ENCODE peak calls at places on chromosomes 6 and 20, in five cellular contexts. A is T-helper 2 cell, M is Peyer's patch, Q is adipocyte, S is RCC 7860. R is an unnamed sample.
A peak's percentile ranks its signal among the peaks of the same experiment; 100 is the strongest.

GRCh38 chr20:41411458-41411857 is 44.8 kb upstream of the EMILIN3 start:
- DNase-seq in A (peak; percentile 12), Q (peak; percentile 78), S (no peak), M (no peak), R (peak; percentile 75)

GRCh38 chr20:11850901-11851300 is 66.8 kb upstream of the BTBD3 start:
- DNase-seq in A (no peak), S (peak; percentile 11), M (no peak), Q (peak; percentile 27), R (peak; percentile 77)

GRCh38 chr20:10739575-10739974 is 65.8 kb upstream of the JAG1 start:
- DNase-seq in Q (peak; percentile 42), S (no peak), M (no peak), A (no peak), R (no peak)

GRCh38 chr6:45003400-45003799 is 324.7 kb upstream of the RUNX2 start:
- DNase-seq in S (no peak), Q (no peak), M (no peak), A (no peak), R (no peak)

GRCh38 chr6:41071923-41072835 is at the start of gene OARD1:
- DNase-seq in S (peak; percentile 99), M (peak; percentile 99), Q (peak; percentile 100), A (peak; percentile 99), R (peak; percentile 100)

GRCh38 chr6:79158856-79159516 is 75.5 kb downstream of the HMGN3 start:
- DNase-seq in S (peak; percentile 89), M (no peak), Q (no peak), A (no peak), R (no peak)

GRCh38 chr6:10413850-10414765 is 766 bp downstream of the TFAP2A start:
- DNase-seq in A (no peak), S (no peak), M (no peak), Q (peak; percentile 86), R (peak; percentile 78)

GRCh38 chr20:1486566-1486965 is 4.7 kb downstream of the SIRPB2 start:
- DNase-seq in S (no peak), M (no peak), Q (no peak), A (no peak), R (no peak)

GRCh38 chr6:140846518-140847277 is 1286.0 kb upstream of the GJE1 start:
- DNase-seq in Q (peak; percentile 33), S (no peak), M (no peak), A (no peak), R (peak; percentile 80)

GRCh38 chr20:46119028-46119546 is 973 bp downstream of the CD40 start:
- DNase-seq in S (peak; percentile 41), M (peak; percentile 58), Q (no peak), A (no peak), R (no peak)

GRCh38 chr6:1179571-1180459 is 132.1 kb upstream of the FOXQ1 start:
- DNase-seq in M (no peak), A (no peak), S (no peak), Q (no peak), R (no peak)

GRCh38 chr6:168852336-168852884 is 401.2 kb downstream of the THBS2 start:
- DNase-seq in Q (peak; percentile 51), M (no peak), S (no peak), A (no peak), R (peak; percentile 24)

GRCh38 chr20:58084966-58085365 is 143.5 kb downstream of the ANKRD60 start:
- DNase-seq in A (no peak), Q (no peak), M (peak; percentile 27), S (peak; percentile 58), R (no peak)

GRCh38 chr6:95654176-95654575 is 76.8 kb downstream of the MANEA start:
- DNase-seq in A (no peak), S (no peak), M (no peak), Q (no peak), R (no peak)

GRCh38 chr6:431986-432385 is 40.4 kb downstream of the IRF4 start:
- DNase-seq in S (peak; percentile 16), Q (no peak), A (peak; percentile 96), M (peak; percentile 44), R (no peak)

GRCh38 chr20:34141293-34141692 is 29.2 kb upstream of the EIF2S2 start:
- DNase-seq in A (no peak), M (no peak), S (no peak), Q (no peak), R (no peak)

R was measured in EH.